ENCODE peak calls at places on chromosome 12, in five cellular contexts. One of them, this sample, is unnamed. For H3K9me3, the result is how much of the 10 kb centered on the place peaks cover.

GRCh38 chr12:101866615-101867373 is 10.6 kb upstream of the DRAM1 start:
- DNase-seq in HCT116: no peak
- DNase-seq in thoracic aorta: no peak
- DNase-seq in cardiac muscle cell: no peak
- DNase-seq in testis: no peak
- DNase-seq in this sample: no peak

GRCh38 chr12:41507286-41507685 is 319.2 kb downstream of the PDZRN4 start:
- DNase-seq in HCT116: no peak
- DNase-seq in thoracic aorta: no peak
- DNase-seq in cardiac muscle cell: no peak
- DNase-seq in testis: no peak
- DNase-seq in this sample: no peak

GRCh38 chr12:79657136-79657535 is 33.6 kb downstream of the PAWR start:
- DNase-seq in HCT116: no peak
- DNase-seq in thoracic aorta: no peak
- DNase-seq in cardiac muscle cell: no peak
- DNase-seq in testis: no peak
- DNase-seq in this sample: no peak

GRCh38 chr12:119207161-119207560 is 28.4 kb downstream of the HSPB8 start:
- DNase-seq in HCT116: no peak
- DNase-seq in thoracic aorta: no peak
- DNase-seq in cardiac muscle cell: no peak
- DNase-seq in testis: no peak
- DNase-seq in this sample: no peak

GRCh38 chr12:62438098-62438692 is 28.4 kb upstream of the MON2 start:
- DNase-seq in HCT116: peak
- DNase-seq in thoracic aorta: no peak
- DNase-seq in cardiac muscle cell: peak
- DNase-seq in testis: peak
- DNase-seq in this sample: no peak

GRCh38 chr12:99810718-99811593 is 163.4 kb downstream of the GARIN6 start:
- DNase-seq in HCT116: peak
- DNase-seq in thoracic aorta: no peak
- DNase-seq in cardiac muscle cell: no peak
- DNase-seq in testis: peak
- DNase-seq in this sample: no peak

GRCh38 chr12:40439771-40440492 is 215.1 kb downstream of the LRRK2 start:
- DNase-seq in HCT116: no peak
- DNase-seq in thoracic aorta: no peak
- DNase-seq in cardiac muscle cell: no peak
- DNase-seq in testis: no peak
- DNase-seq in this sample: no peak

GRCh38 chr12:2967651-2968050 is 8.5 kb downstream of the TEAD4 start:
- DNase-seq in HCT116: no peak
- DNase-seq in thoracic aorta: no peak
- DNase-seq in cardiac muscle cell: no peak
- DNase-seq in testis: no peak
- DNase-seq in this sample: no peak

GRCh38 chr12:79983492-79983891 is 48.6 kb upstream of the PPP1R12A start:
- DNase-seq in HCT116: no peak
- DNase-seq in thoracic aorta: no peak
- DNase-seq in cardiac muscle cell: no peak
- DNase-seq in testis: no peak
- DNase-seq in this sample: no peak

GRCh38 chr12:95789126-95790024 is 1.2 kb downstream of the NTN4 start:
- DNase-seq in HCT116: no peak
- DNase-seq in thoracic aorta: no peak
- DNase-seq in cardiac muscle cell: no peak
- DNase-seq in testis: peak
- DNase-seq in this sample: no peak

GRCh38 chr12:80979821-80980220 is 42.1 kb upstream of the LIN7A start:
- DNase-seq in HCT116: no peak
- DNase-seq in thoracic aorta: no peak
- DNase-seq in cardiac muscle cell: no peak
- DNase-seq in testis: no peak
- DNase-seq in this sample: no peak

GRCh38 chr12:170361-171225 is 43.4 kb downstream of the SLC6A12 start:
- DNase-seq in HCT116: no peak
- DNase-seq in thoracic aorta: no peak
- DNase-seq in cardiac muscle cell: no peak
- DNase-seq in testis: no peak
- DNase-seq in this sample: no peak

GRCh38 chr12:89156862-89157262 is 195.4 kb downstream of the DUSP6 start:
- DNase-seq in HCT116: no peak
- DNase-seq in thoracic aorta: no peak
- DNase-seq in cardiac muscle cell: no peak
- DNase-seq in testis: no peak
- DNase-seq in this sample: no peak

DNA sequence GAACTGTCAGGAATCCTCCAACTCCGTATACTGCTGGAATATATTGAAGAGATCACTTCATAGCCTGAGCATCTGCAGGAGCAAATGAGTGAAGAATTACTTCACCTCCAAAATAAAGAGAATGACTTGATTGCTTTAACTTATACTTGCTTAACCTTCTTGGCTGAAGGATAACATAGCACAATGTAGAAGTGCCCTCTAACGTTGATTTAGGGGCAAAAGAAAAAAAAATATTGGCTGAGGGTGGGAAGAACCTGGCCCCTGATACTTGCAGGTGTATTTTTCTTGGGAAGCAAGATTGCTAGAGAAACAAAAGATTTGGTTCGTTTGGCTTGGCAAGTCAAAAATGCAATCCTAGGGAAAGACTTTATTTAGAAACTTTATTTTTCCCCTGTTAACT is 272.7 kb upstream of the FAR2 start:
- DNase-seq in HCT116: no peak
- DNase-seq in thoracic aorta: no peak
- DNase-seq in cardiac muscle cell: no peak
- DNase-seq in testis: no peak
- DNase-seq in this sample: no peak
- TF ChIP-seq CTCF in HCT116: no peak
- TF ChIP-seq CTCF in thoracic aorta: no peak
- TF ChIP-seq CTCF in cardiac muscle cell: peak
- TF ChIP-seq CTCF in testis: no peak
- TF ChIP-seq CTCF in this sample: no peak

DNA sequence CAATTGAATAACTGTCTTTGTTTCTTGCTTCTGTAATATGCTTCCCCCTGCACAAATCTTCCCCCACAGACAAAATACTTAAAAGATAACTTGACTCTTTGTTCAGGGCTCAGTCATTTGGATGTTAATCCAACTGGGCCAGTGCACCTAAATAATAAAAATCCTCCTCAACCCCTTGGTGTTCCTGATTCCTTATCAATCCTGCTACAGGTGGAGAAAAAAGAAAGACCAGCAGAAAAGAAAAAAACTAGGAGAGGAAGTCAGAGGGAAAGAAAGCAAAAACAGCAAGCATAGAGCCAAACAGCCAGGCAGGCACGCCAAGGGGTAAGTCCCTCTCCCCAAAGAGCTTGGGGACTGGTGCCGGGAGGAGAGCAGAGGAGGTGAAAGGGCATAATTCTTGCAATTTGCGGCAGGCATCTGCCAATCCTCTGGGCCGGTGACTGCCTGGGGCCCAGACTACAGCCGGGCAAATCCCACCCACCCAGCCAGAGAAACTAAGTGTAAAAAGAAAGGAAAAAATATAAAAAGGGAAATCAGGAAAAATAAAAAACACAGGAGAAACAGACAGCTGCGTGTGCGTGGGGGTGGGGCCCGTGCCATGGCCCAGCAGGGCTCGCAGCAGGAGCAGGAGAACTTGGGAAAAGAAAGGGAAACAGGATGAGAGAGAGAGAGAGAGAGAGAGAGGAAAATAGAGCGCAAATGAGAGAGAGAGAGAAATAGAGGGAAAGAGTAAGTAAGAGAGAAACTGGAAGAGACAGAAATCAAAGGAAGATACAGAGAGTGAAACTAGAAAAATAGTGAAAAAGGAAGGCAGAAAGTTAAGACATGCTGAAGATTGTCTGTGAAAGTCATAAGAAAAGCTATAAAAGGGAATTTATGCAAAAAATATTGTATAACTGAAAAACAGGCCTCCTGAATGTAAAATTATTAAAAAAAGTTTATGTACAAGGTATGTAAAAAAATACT is 21.4 kb downstream of the KLRK1 start:
- DNase-seq in HCT116: no peak
- DNase-seq in thoracic aorta: no peak
- DNase-seq in cardiac muscle cell: no peak
- DNase-seq in testis: no peak
- DNase-seq in this sample: no peak
- H3K27ac ChIP-seq in HCT116: no peak
- H3K27ac ChIP-seq in thoracic aorta: no peak
- H3K27ac ChIP-seq in cardiac muscle cell: no peak
- H3K27ac ChIP-seq in testis: peak
- H3K27ac ChIP-seq in this sample: no peak

GRCh38 chr12:1391722-1392121 is 202.7 kb downstream of the FBXL14 start:
- DNase-seq in HCT116: peak
- DNase-seq in thoracic aorta: no peak
- DNase-seq in cardiac muscle cell: no peak
- DNase-seq in testis: no peak
- DNase-seq in this sample: no peak
- H3K9me3 ChIP-seq in HCT116: under half
- H3K9me3 ChIP-seq in thoracic aorta: under half
- H3K9me3 ChIP-seq in cardiac muscle cell: under half
- H3K9me3 ChIP-seq in testis: under half
- H3K9me3 ChIP-seq in this sample: under half

DNA sequence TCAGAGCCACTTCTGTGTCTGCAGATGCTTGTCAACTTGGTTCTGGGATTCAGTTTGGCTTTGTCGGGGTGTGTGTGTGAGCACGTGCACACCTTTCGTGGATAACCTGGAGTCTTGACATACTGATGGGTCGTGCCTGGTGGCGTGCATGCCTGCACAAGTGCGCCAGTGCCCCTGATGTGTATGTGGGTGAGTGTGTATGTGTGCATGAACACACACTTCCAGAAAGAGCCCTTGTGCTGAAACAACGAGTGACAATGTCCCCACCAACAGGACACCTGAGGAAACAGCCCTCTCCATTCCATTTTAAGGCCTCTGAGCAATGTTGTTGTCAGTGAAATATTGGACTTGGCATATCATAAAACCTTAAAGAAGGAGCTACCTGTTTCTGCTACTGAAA is 53.9 kb downstream of the SMUG1 start:
- DNase-seq in HCT116: no peak
- DNase-seq in thoracic aorta: no peak
- DNase-seq in cardiac muscle cell: no peak
- DNase-seq in testis: no peak
- DNase-seq in this sample: no peak
- TF ChIP-seq CTCF in HCT116: peak
- TF ChIP-seq CTCF in thoracic aorta: no peak
- TF ChIP-seq CTCF in cardiac muscle cell: no peak
- TF ChIP-seq CTCF in testis: no peak
- TF ChIP-seq CTCF in this sample: no peak

GRCh38 chr12:103801709-103802585 is 39.1 kb downstream of the NT5DC3 start:
- DNase-seq in HCT116: peak
- DNase-seq in thoracic aorta: no peak
- DNase-seq in cardiac muscle cell: no peak
- DNase-seq in testis: no peak
- DNase-seq in this sample: no peak
- H3K27ac ChIP-seq in HCT116: peak
- H3K27ac ChIP-seq in thoracic aorta: peak
- H3K27ac ChIP-seq in cardiac muscle cell: no peak
- H3K27ac ChIP-seq in testis: no peak
- H3K27ac ChIP-seq in this sample: peak

GRCh38 chr12:34407813-34408212 is 385.5 kb downstream of the ALG10 start:
- DNase-seq in HCT116: no peak
- DNase-seq in thoracic aorta: no peak
- DNase-seq in cardiac muscle cell: no peak
- DNase-seq in testis: no peak
- DNase-seq in this sample: no peak
- H3K9me3 ChIP-seq in HCT116: under half
- H3K9me3 ChIP-seq in thoracic aorta: under half
- H3K9me3 ChIP-seq in cardiac muscle cell: under half
- H3K9me3 ChIP-seq in testis: under half
- H3K9me3 ChIP-seq in this sample: half or more